ENCODE peak calls at places on chromosome 16, in six cellular contexts. One of them, this sample, is unnamed.

GRCh38 chr16:85733155-85733838 is 17.6 kb downstream of the C16orf74 start:
- DNase-seq in CD8-positive, alpha-beta T cell: no peak
- DNase-seq in transverse colon: no peak
- DNase-seq in fibroblast of pulmonary artery: peak; percentile 40
- DNase-seq in astrocyte of the cerebellum: no peak
- DNase-seq in OCI-LY7: no peak
- DNase-seq in this sample: no peak

GRCh38 chr16:23362460-23363317 is 60.6 kb downstream of the SCNN1B start:
- DNase-seq in fibroblast of pulmonary artery: no peak
- DNase-seq in astrocyte of the cerebellum: no peak
- DNase-seq in OCI-LY7: no peak
- DNase-seq in transverse colon: peak; percentile 94
- DNase-seq in CD8-positive, alpha-beta T cell: no peak
- DNase-seq in this sample: no peak

GRCh38 chr16:27495191-27495590 is 54.5 kb downstream of the GTF3C1 start:
- DNase-seq in CD8-positive, alpha-beta T cell: no peak
- DNase-seq in fibroblast of pulmonary artery: peak; percentile 73
- DNase-seq in OCI-LY7: no peak
- DNase-seq in astrocyte of the cerebellum: peak; percentile 96
- DNase-seq in transverse colon: no peak
- DNase-seq in this sample: peak; percentile 73

GRCh38 chr16:72740346-72740745 is 307.6 kb downstream of the ZFHX3 start:
- DNase-seq in fibroblast of pulmonary artery: no peak
- DNase-seq in CD8-positive, alpha-beta T cell: no peak
- DNase-seq in OCI-LY7: no peak
- DNase-seq in transverse colon: no peak
- DNase-seq in astrocyte of the cerebellum: no peak
- DNase-seq in this sample: no peak

GRCh38 chr16:4115209-4115940 is 867 bp downstream of the ADCY9 start:
- DNase-seq in OCI-LY7: no peak
- DNase-seq in transverse colon: peak; percentile 51
- DNase-seq in CD8-positive, alpha-beta T cell: peak; percentile 19
- DNase-seq in fibroblast of pulmonary artery: peak; percentile 74
- DNase-seq in astrocyte of the cerebellum: no peak
- DNase-seq in this sample: peak; percentile 60

GRCh38 chr16:83807327-83807709 is 460 bp upstream of the HSBP1 start:
- DNase-seq in fibroblast of pulmonary artery: no peak
- DNase-seq in transverse colon: no peak
- DNase-seq in CD8-positive, alpha-beta T cell: no peak
- DNase-seq in astrocyte of the cerebellum: no peak
- DNase-seq in OCI-LY7: no peak
- DNase-seq in this sample: no peak

GRCh38 chr16:63612462-63613227 is 1509.2 kb downstream of the CDH11 start:
- DNase-seq in transverse colon: no peak
- DNase-seq in fibroblast of pulmonary artery: peak; percentile 6
- DNase-seq in OCI-LY7: no peak
- DNase-seq in CD8-positive, alpha-beta T cell: no peak
- DNase-seq in astrocyte of the cerebellum: no peak
- DNase-seq in this sample: no peak

GRCh38 chr16:15782573-15783365 is 74.1 kb downstream of the MYH11 start:
- DNase-seq in transverse colon: no peak
- DNase-seq in CD8-positive, alpha-beta T cell: no peak
- DNase-seq in astrocyte of the cerebellum: no peak
- DNase-seq in OCI-LY7: no peak
- DNase-seq in fibroblast of pulmonary artery: no peak
- DNase-seq in this sample: no peak

GRCh38 chr16:84367750-84368320 is 503 bp upstream of the ATP2C2 start:
- DNase-seq in fibroblast of pulmonary artery: no peak
- DNase-seq in astrocyte of the cerebellum: no peak
- DNase-seq in CD8-positive, alpha-beta T cell: no peak
- DNase-seq in OCI-LY7: no peak
- DNase-seq in transverse colon: peak; percentile 60
- DNase-seq in this sample: no peak

GRCh38 chr16:70691223-70692129 is 5.6 kb upstream of the MTSS2 start:
- DNase-seq in fibroblast of pulmonary artery: peak; percentile 88
- DNase-seq in OCI-LY7: no peak
- DNase-seq in CD8-positive, alpha-beta T cell: no peak
- DNase-seq in transverse colon: peak; percentile 69
- DNase-seq in astrocyte of the cerebellum: peak; percentile 98
- DNase-seq in this sample: peak; percentile 88

GRCh38 chr16:30095166-30096078 is 591 bp downstream of the YPEL3 start:
- DNase-seq in astrocyte of the cerebellum: no peak
- DNase-seq in transverse colon: peak; percentile 38
- DNase-seq in fibroblast of pulmonary artery: no peak
- DNase-seq in CD8-positive, alpha-beta T cell: no peak
- DNase-seq in OCI-LY7: no peak
- DNase-seq in this sample: no peak

GRCh38 chr16:81204794-81205680 is 33.5 kb upstream of the BCO1 start:
- DNase-seq in OCI-LY7: peak; percentile 46
- DNase-seq in astrocyte of the cerebellum: peak; percentile 53
- DNase-seq in CD8-positive, alpha-beta T cell: peak; percentile 29
- DNase-seq in fibroblast of pulmonary artery: peak; percentile 79
- DNase-seq in transverse colon: peak; percentile 36
- DNase-seq in this sample: peak; percentile 67

GRCh38 chr16:80028581-80029380 is 428.2 kb upstream of the MAF start:
- DNase-seq in fibroblast of pulmonary artery: no peak
- DNase-seq in CD8-positive, alpha-beta T cell: no peak
- DNase-seq in OCI-LY7: no peak
- DNase-seq in transverse colon: no peak
- DNase-seq in astrocyte of the cerebellum: no peak
- DNase-seq in this sample: no peak

GRCh38 chr16:30473231-30474061 is 904 bp downstream of the ITGAL start:
- DNase-seq in astrocyte of the cerebellum: no peak
- DNase-seq in fibroblast of pulmonary artery: no peak
- DNase-seq in CD8-positive, alpha-beta T cell: no peak
- DNase-seq in transverse colon: peak; percentile 25
- DNase-seq in OCI-LY7: no peak
- DNase-seq in this sample: no peak

GRCh38 chr16:70644763-70645597 is 1.4 kb upstream of the IL34 start:
- DNase-seq in CD8-positive, alpha-beta T cell: no peak
- DNase-seq in astrocyte of the cerebellum: no peak
- DNase-seq in transverse colon: no peak
- DNase-seq in fibroblast of pulmonary artery: no peak
- DNase-seq in OCI-LY7: peak; percentile 24
- DNase-seq in this sample: no peak

GRCh38 chr16:4564661-4565267 is 8.6 kb downstream of the C16orf96 start:
- DNase-seq in astrocyte of the cerebellum: no peak
- DNase-seq in CD8-positive, alpha-beta T cell: no peak
- DNase-seq in OCI-LY7: no peak
- DNase-seq in fibroblast of pulmonary artery: no peak
- DNase-seq in transverse colon: no peak
- DNase-seq in this sample: no peak

GRCh38 chr16:56851671-56852400 is 13.2 kb upstream of the SLC12A3 start:
- DNase-seq in transverse colon: no peak
- DNase-seq in fibroblast of pulmonary artery: peak; percentile 52
- DNase-seq in OCI-LY7: peak; percentile 65
- DNase-seq in CD8-positive, alpha-beta T cell: no peak
- DNase-seq in astrocyte of the cerebellum: no peak
- DNase-seq in this sample: peak; percentile 29

GRCh38 chr16:10729649-10730048 is 14.0 kb upstream of the NUBP1 start:
- DNase-seq in transverse colon: peak; percentile 21
- DNase-seq in CD8-positive, alpha-beta T cell: no peak
- DNase-seq in fibroblast of pulmonary artery: peak; percentile 42
- DNase-seq in OCI-LY7: no peak
- DNase-seq in astrocyte of the cerebellum: no peak
- DNase-seq in this sample: peak; percentile 75

GRCh38 chr16:84841787-84842300 is 22.1 kb downstream of the CRISPLD2 start:
- DNase-seq in astrocyte of the cerebellum: no peak
- DNase-seq in fibroblast of pulmonary artery: no peak
- DNase-seq in CD8-positive, alpha-beta T cell: no peak
- DNase-seq in transverse colon: peak; percentile 83
- DNase-seq in OCI-LY7: no peak
- DNase-seq in this sample: no peak

GRCh38 chr16:15961060-15961511 is 11.7 kb downstream of the ABCC1 start:
- DNase-seq in CD8-positive, alpha-beta T cell: peak; percentile 48
- DNase-seq in transverse colon: no peak
- DNase-seq in OCI-LY7: peak; percentile 30
- DNase-seq in fibroblast of pulmonary artery: peak; percentile 31
- DNase-seq in astrocyte of the cerebellum: peak; percentile 73
- DNase-seq in this sample: peak; percentile 56

GRCh38 chr16:730666-731509 is 4.0 kb downstream of the HAGHL start:
- DNase-seq in transverse colon: no peak
- DNase-seq in OCI-LY7: no peak
- DNase-seq in CD8-positive, alpha-beta T cell: no peak
- DNase-seq in astrocyte of the cerebellum: no peak
- DNase-seq in fibroblast of pulmonary artery: no peak
- DNase-seq in this sample: no peak

GRCh38 chr16:734208-734980 is 6.4 kb downstream of the CIAO3 start:
- DNase-seq in fibroblast of pulmonary artery: no peak
- DNase-seq in astrocyte of the cerebellum: no peak
- DNase-seq in transverse colon: no peak
- DNase-seq in OCI-LY7: no peak
- DNase-seq in CD8-positive, alpha-beta T cell: no peak
- DNase-seq in this sample: no peak

GRCh38 chr16:732332-732731 is 5.4 kb downstream of the HAGHL start:
- DNase-seq in fibroblast of pulmonary artery: no peak
- DNase-seq in CD8-positive, alpha-beta T cell: no peak
- DNase-seq in astrocyte of the cerebellum: no peak
- DNase-seq in OCI-LY7: no peak
- DNase-seq in transverse colon: no peak
- DNase-seq in this sample: no peak

GRCh38 chr16:733382-734207 is 6.7 kb downstream of the HAGHL start:
- DNase-seq in OCI-LY7: no peak
- DNase-seq in astrocyte of the cerebellum: no peak
- DNase-seq in CD8-positive, alpha-beta T cell: no peak
- DNase-seq in transverse colon: no peak
- DNase-seq in fibroblast of pulmonary artery: no peak
- DNase-seq in this sample: no peak

DNA sequence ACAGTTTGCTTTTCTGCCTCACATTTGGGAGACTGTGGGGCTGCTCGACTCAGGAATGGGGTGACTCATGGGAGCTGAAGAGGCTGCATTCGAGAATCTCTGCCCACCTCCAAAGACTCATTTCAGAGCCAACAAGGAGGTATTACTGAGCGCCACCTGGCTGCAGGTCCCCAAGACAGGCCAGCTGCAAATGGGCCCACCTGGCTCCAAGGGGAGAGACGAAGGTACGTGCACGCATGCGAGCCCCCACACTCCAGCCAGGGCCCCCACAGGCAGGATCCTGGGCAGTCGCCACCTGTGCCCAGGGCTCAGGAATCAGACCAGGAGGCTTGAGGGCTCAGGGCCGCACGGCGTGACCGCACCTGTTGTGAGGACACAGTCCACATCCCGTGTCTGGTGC is 6.0 kb downstream of the HAGHL start:
- DNase-seq in transverse colon: no peak
- DNase-seq in OCI-LY7: no peak
- DNase-seq in CD8-positive, alpha-beta T cell: no peak
- DNase-seq in astrocyte of the cerebellum: no peak
- DNase-seq in fibroblast of pulmonary artery: no peak
- DNase-seq in this sample: no peak
- TF ChIP-seq CTCF in transverse colon: no peak
- TF ChIP-seq CTCF in OCI-LY7: peak; percentile 44
- TF ChIP-seq CTCF in CD8-positive, alpha-beta T cell: no peak
- TF ChIP-seq CTCF in astrocyte of the cerebellum: no peak
- TF ChIP-seq CTCF in fibroblast of pulmonary artery: no peak
- TF ChIP-seq CTCF in this sample: no peak

DNA sequence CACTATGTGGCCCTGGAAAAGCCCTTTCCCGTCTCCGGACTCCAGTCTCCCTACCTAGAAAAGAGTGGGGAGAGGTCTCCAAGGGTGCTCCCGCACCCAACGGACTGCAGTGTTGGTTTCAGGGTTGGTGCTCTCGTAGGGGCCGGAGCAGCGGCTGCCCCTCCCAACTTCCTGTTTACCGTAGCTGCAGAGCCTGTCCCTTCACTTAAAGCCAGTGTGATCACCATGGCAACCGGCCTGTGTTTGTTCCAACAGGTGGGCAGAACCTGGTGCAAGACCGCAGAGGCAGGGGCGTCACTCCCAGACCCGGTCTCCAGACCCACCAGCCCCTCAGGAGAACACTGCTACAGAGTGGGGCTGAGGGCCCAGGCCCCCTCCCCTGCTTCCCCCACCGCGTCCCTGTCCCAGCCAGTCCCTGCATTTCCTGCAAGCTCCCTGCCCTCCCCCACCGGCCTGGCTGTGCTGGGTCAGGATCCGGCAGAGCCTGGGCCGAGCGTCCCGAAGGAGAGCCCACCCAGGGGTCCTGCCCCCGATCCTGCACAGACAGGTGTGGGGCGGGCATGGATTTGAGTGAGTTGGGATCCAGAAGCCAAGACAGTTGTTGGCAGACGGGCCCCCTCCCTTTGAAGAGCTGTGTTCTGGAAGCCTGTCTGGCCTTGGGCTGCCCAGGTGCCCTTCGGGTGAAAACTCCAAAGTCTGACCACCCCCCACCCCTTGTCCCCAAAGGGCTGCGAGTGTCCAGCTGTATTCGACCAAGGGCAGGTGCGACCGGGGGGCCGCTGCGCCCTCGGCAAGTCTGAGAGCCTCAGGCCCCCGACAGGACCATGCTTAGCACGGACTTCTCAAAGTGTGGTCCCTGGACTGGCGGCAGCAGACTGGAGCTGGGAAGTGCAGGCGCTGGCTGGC is 1.5 kb upstream of the BAIAP3 start:
- DNase-seq in OCI-LY7: peak; percentile 97
- DNase-seq in transverse colon: peak; percentile 88
- DNase-seq in CD8-positive, alpha-beta T cell: peak; percentile 34
- DNase-seq in astrocyte of the cerebellum: peak; percentile 11
- DNase-seq in fibroblast of pulmonary artery: peak; percentile 84
- DNase-seq in this sample: peak; percentile 28
- H3K4me3 ChIP-seq in OCI-LY7: peak overlapping the region; percentile 57
- H3K4me3 ChIP-seq in transverse colon: peak overlapping the region; percentile 4
- H3K4me3 ChIP-seq in CD8-positive, alpha-beta T cell: peak overlapping the region; percentile 11
- H3K4me3 ChIP-seq in astrocyte of the cerebellum: no peak overlapping the region
- H3K4me3 ChIP-seq in fibroblast of pulmonary artery: peak overlapping the region; percentile 30
- H3K4me3 ChIP-seq in this sample: no peak overlapping the region

DNA sequence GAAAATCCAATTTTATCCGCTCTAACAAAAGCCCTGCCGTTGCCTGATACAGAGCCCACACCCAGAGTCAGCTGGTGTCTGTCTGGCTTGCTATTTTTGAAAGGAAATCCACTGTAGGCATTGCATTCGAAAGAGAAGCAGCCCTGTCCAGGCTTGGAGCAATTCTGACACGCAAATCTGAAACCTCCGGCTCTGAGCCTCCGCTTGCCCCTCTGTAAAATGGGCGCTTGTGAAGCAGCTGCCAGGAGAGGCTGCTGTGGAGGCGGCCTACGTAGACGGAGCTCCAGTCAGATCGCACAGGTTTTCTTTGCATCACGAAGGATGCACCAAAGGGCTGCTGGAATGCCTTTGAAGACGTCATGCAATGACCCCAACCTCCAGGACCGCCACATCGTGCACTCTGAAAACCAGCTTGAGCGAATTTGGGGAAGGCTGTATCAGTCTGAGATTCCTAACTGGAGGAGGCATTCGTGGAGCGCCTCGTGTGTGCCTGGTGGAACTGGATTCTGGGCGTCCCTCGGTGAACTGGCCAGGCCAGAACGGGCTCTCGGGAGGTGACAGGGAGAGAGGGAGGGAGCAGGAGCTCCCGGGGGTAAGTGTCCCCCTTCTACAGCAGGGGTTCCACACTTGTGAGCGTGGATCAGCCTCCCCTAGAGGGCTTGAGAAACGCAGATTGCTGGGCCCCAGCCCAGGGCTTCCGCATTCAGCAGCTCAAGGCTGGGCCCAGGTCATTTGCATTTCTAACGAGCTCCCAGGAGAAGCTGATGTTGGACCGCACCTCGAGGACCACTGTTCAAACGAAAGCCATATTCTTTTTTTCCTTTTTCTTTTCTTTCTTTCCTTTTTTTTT is 215.5 kb downstream of the MRTFB start:
- DNase-seq in CD8-positive, alpha-beta T cell: no peak
- DNase-seq in fibroblast of pulmonary artery: peak; percentile 49
- DNase-seq in transverse colon: peak; percentile 22
- DNase-seq in OCI-LY7: peak; percentile 75
- DNase-seq in astrocyte of the cerebellum: no peak
- DNase-seq in this sample: no peak
- TF ChIP-seq CTCF in CD8-positive, alpha-beta T cell: no peak
- TF ChIP-seq CTCF in fibroblast of pulmonary artery: no peak
- TF ChIP-seq CTCF in transverse colon: no peak
- TF ChIP-seq CTCF in OCI-LY7: peak; percentile 38
- TF ChIP-seq CTCF in astrocyte of the cerebellum: no peak
- TF ChIP-seq CTCF in this sample: no peak

GRCh38 chr16:66366433-66367299 is at the start of gene CDH5:
- DNase-seq in transverse colon: peak; percentile 19
- DNase-seq in OCI-LY7: no peak
- DNase-seq in CD8-positive, alpha-beta T cell: no peak
- DNase-seq in fibroblast of pulmonary artery: peak; percentile 89
- DNase-seq in astrocyte of the cerebellum: peak; percentile 73
- DNase-seq in this sample: no peak
- H3K4me3 ChIP-seq in transverse colon: peak within 1 kb of the TSS; percentile 9
- H3K4me3 ChIP-seq in OCI-LY7: no peak within 1 kb of the TSS
- H3K4me3 ChIP-seq in CD8-positive, alpha-beta T cell: no peak within 1 kb of the TSS
- H3K4me3 ChIP-seq in fibroblast of pulmonary artery: peak within 1 kb of the TSS; percentile 63
- H3K4me3 ChIP-seq in astrocyte of the cerebellum: peak within 1 kb of the TSS; percentile 21
- H3K4me3 ChIP-seq in this sample: no peak within 1 kb of the TSS